ENCODE peak calls at places on chromosomes 1 and 21, in four cellular contexts. L is naive thymus-derived CD4-positive, alpha-beta T cell; Z is endothelial cell of umbilical vein; A is IMR-90. T is an unnamed sample.

GRCh38 chr1:208166340-208167138 is 77.6 kb downstream of the PLXNA2 start:
- DNase-seq in Z (no peak), A (no peak), L (no peak), T (no peak)

GRCh38 chr21:35641271-35642016 is 418.9 kb downstream of the SETD4 start:
- DNase-seq in Z (no peak), L (no peak), A (peak; percentile 67), T (no peak)

GRCh38 chr1:106568161-106568560 is 488.3 kb upstream of the PRMT6 start:
- DNase-seq in L (no peak), Z (no peak), A (no peak), T (no peak)

GRCh38 chr21:44071359-44072104 is 35.7 kb upstream of the PWP2 start:
- DNase-seq in Z (no peak), L (no peak), A (no peak), T (no peak)

GRCh38 chr1:55375617-55376258 is 160.6 kb upstream of the USP24 start:
- DNase-seq in Z (peak; percentile 41), L (peak; percentile 7), A (peak; percentile 47), T (peak; percentile 65)

GRCh38 chr1:91406773-91407389 is 2.2 kb upstream of the HFM1 start:
- DNase-seq in Z (no peak), A (no peak), L (no peak), T (no peak)

GRCh38 chr1:48777219-48777895 is 666 bp upstream of the BEND5 start:
- DNase-seq in Z (no peak), L (no peak), A (no peak), T (peak; percentile 10)

GRCh38 chr1:199176713-199177112 is 537.9 kb downstream of the PTPRC start:
- DNase-seq in A (no peak), Z (no peak), L (no peak), T (no peak)

GRCh38 chr1:26785611-26786436 is 1.9 kb upstream of the PIGV start:
- DNase-seq in A (peak; percentile 48), Z (peak; percentile 76), L (peak; percentile 39), T (no peak)

GRCh38 chr1:24714859-24715520 is 30.3 kb upstream of the CLIC4 start:
- DNase-seq in L (no peak), Z (no peak), A (peak; percentile 47), T (no peak)

GRCh38 chr1:71850515-71850914 is 431.8 kb downstream of the NEGR1 start:
- DNase-seq in Z (no peak), L (no peak), A (no peak), T (no peak)

GRCh38 chr1:51433269-51433971 is 85.6 kb downstream of the EPS15 start:
- DNase-seq in Z (peak; percentile 60), A (no peak), L (no peak), T (no peak)

GRCh38 chr1:36366091-36366661 is 19.5 kb downstream of the STK40 start:
- DNase-seq in L (peak; percentile 80), A (peak; percentile 75), Z (no peak), T (no peak)

GRCh38 chr1:51270751-51271150 is 34.7 kb downstream of the RNF11 start:
- DNase-seq in A (no peak), L (no peak), Z (no peak), T (no peak)

GRCh38 chr1:29548091-29548490 is 311.8 kb downstream of the PTPRU start:
- DNase-seq in Z (no peak), L (no peak), A (no peak), T (no peak)

GRCh38 chr1:211648980-211649934 is 26.2 kb downstream of the NEK2 start:
- DNase-seq in A (peak; percentile 35), L (no peak), Z (no peak), T (no peak)

GRCh38 chr1:230509281-230509977 is 83.3 kb upstream of the PGBD5 start:
- DNase-seq in Z (no peak), A (peak; percentile 82), L (no peak), T (no peak)

GRCh38 chr1:33346921-33347649 is 26.2 kb upstream of the A3GALT2 start:
- DNase-seq in L (no peak), Z (peak; percentile 95), A (peak; percentile 94), T (no peak)

GRCh38 chr1:170010443-170010842 is 64.1 kb downstream of the KIFAP3 start:
- DNase-seq in Z (peak; percentile 48), A (peak; percentile 55), L (peak; percentile 5), T (peak; percentile 45)

GRCh38 chr1:154856544-154856943 is 13.5 kb downstream of the KCNN3 start:
- DNase-seq in Z (no peak), L (no peak), A (no peak), T (no peak)

GRCh38 chr1:161388639-161389038 is 21.0 kb upstream of the CFAP126 start:
- DNase-seq in A (no peak), L (no peak), Z (no peak), T (no peak)

GRCh38 chr1:167997037-167997575 is 60.2 kb upstream of the MPC2 start:
- DNase-seq in Z (no peak), A (no peak), L (no peak), T (no peak)

GRCh38 chr1:162363823-162364222 is 12.8 kb downstream of the SPATA46 start:
- DNase-seq in Z (no peak), A (no peak), L (no peak), T (no peak)

GRCh38 chr1:25109527-25109926 is 122.8 kb downstream of the SYF2 start:
- DNase-seq in Z (no peak), L (peak; percentile 51), A (no peak), T (no peak)

GRCh38 chr1:230152999-230153398 is 86.0 kb downstream of the GALNT2 start:
- DNase-seq in L (no peak), A (no peak), Z (no peak), T (no peak)

GRCh38 chr1:234608720-234609527 is 1.1 kb downstream of the IRF2BP2 start:
- DNase-seq in A (no peak), L (peak; percentile 77), Z (peak; percentile 46), T (no peak)

DNA sequence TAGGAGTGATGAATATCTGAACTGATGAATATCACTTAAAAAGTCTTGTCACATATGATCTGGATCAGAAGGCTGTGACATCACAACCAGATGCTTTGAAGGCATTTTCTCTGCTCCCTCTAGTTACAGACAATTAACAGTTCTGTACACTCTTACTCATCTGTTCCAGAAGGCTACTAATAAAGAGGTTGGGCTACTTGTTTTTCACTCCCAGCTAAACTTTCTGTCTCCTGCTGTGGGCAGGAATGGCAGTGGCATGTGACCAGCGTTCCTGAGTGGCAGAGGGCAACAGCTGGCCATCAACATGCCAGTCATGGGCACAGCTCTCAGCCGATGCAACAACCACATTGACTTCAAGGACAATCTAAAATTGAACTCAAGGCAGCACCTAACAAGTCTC is 66.7 kb downstream of the SLC45A1 start:
- DNase-seq in A (no peak), L (no peak), Z (peak; percentile 39), T (no peak)
- H3K4me1 ChIP-seq in A (peaks cover 23% of the 10 kb centered on the region), L (peaks cover 45% of the 10 kb centered on the region), Z (peaks cover 17% of the 10 kb centered on the region), T (no peaks in the 10 kb centered on the region)

GRCh38 chr1:201648911-201649775 is 110.2 kb downstream of the NAV1 start:
- DNase-seq in L (no peak), A (peak; percentile 40), Z (peak; percentile 58), T (no peak)
- H3K4me3 ChIP-seq in L (no peak overlapping the region), A (peak overlapping the region; percentile 67), Z (peak overlapping the region; percentile 1), T (no peak overlapping the region)

DNA sequence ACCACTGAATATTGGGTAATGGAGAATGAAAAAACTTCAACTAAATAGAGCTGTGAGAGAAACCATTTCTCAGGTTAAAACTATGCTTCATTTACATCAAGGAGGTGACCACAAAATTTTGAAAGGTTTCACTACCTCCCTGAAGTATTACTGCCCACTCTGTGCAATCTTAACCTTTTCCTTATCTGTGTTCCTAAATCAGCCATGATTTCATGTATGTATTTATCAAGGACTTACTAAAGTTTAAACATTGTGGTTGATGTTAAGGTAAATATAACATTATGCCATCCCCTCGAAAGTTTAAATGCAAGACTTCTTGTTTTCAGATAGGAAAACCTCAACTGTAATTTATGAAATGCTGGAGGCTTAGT is 84.4 kb downstream of the CLEC20A start:
- DNase-seq in A (peak; percentile 70), L (no peak), Z (no peak), T (no peak)
- H3K9me3 ChIP-seq in A (no peaks in the 10 kb centered on the region), L (no peaks in the 10 kb centered on the region), Z (no peaks in the 10 kb centered on the region), T (no peaks in the 10 kb centered on the region)

DNA sequence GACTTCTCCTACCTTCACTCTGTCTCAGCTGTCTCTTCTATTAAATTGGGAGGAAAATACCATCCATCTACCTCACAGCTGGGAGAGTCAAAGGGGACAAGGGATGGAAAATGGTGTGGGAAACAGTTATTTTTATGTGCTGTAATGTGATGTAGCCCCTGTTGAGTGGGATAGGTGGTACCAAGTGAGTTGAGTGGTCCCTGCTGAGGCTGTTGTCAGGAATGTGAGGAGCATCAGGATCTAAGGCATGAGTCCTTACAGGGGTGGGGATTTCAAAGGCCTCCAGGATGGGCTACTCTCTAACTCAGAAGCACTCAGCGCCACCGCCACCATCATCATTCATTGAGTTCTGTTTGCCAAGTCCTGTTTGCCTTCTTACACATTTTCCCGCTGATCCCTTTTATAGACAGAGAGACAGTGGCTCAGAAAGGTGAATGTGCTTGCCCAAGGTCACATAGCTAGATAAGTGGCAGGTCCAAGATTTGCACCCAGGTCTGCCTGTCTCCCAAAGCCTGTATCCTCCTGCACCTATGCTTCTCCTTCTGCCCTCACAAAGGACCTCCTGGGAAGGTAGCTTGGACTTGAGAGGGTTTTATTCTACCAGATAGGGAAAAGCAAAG is 4.6 kb upstream of the ID3 start:
- DNase-seq in Z (no peak), L (no peak), A (no peak), T (no peak)
- H3K4me1 ChIP-seq in Z (peaks cover 34% of the 10 kb centered on the region), L (peaks cover 22% of the 10 kb centered on the region), A (peaks cover 35% of the 10 kb centered on the region), T (peaks cover 57% of the 10 kb centered on the region)

DNA sequence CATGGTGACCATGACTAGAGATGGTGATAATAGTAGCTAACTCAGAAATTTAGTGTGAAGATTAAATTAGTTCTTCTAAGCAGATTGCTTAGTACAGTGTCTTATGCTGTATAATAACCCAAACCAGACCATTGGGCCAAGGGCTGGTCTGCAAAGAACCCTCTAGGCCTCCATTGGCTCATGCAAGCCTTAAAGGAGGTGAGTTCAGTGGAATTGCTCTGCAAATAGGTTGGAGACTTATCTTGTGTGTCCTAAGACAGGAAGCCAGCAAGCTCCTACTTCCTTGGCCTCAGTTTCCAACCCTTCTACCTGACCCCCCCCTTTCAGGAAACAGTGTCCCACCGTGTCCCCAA is 1.8 kb upstream of the MEF2D start:
- DNase-seq in A (no peak), L (no peak), Z (no peak), T (no peak)
- H3K4me3 ChIP-seq in A (no peak overlapping the region), L (peak overlapping the region; percentile 81), Z (no peak overlapping the region), T (no peak overlapping the region)

DNA sequence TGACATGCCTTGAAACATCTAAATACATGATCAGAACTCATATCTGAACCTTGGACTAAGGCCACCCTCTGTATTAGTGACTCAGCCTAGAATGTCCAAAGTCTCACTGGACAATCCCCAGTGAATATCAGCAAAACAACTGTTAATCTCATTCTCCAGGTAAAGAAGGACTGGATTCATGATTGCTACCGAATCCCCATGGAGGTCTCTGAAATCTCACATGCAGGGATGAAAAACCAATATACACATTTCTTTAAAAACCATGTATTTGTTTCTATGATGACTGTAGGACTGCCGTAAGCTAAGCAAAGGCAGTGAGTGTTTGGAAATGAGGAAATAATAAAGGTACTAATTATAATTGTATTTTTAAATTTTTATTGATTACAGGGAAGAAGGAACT is at the start of gene OR2L3:
- DNase-seq in L (no peak), Z (no peak), A (no peak), T (no peak)
- H3K9me3 ChIP-seq in L (no peaks in the 10 kb centered on the region), Z (peaks cover 5% of the 10 kb centered on the region), A (peaks cover 7% of the 10 kb centered on the region), T (no peaks in the 10 kb centered on the region)

GRCh38 chr1:52752427-52752826 is 26.2 kb downstream of the ZYG11B start:
- DNase-seq in A (peak; percentile 35), L (no peak), Z (peak; percentile 48), T (no peak)
- H3K4me1 ChIP-seq in A (peaks cover 9% of the 10 kb centered on the region), L (no peaks in the 10 kb centered on the region), Z (peaks cover 15% of the 10 kb centered on the region), T (peaks cover 5% of the 10 kb centered on the region)

T was measured in HAP-1.